ENCODE peak calls at places on chromosomes 16 and 17, in four cellular contexts. One of them, this sample, is unnamed.

GRCh38 chr17:1343554-1343953 is 56.5 kb downstream of the YWHAE start:
- DNase-seq in HepG2: no peak
- DNase-seq in H1: no peak
- DNase-seq in K562: no peak
- DNase-seq in this sample: no peak

GRCh38 chr17:81309140-81309858 is 14.2 kb upstream of the SLC38A10 start:
- DNase-seq in K562: peak; percentile 94
- DNase-seq in HepG2: peak; percentile 91
- DNase-seq in H1: peak; percentile 78
- DNase-seq in this sample: peak; percentile 64

GRCh38 chr17:2749784-2750181 is 331 bp upstream of the CCDC92B start:
- DNase-seq in H1: peak; percentile 96
- DNase-seq in HepG2: peak; percentile 43
- DNase-seq in K562: peak; percentile 84
- DNase-seq in this sample: peak; percentile 90

GRCh38 chr16:19127674-19128131 is 13.9 kb downstream of the ITPRIPL2 start:
- DNase-seq in H1: no peak
- DNase-seq in K562: no peak
- DNase-seq in HepG2: no peak
- DNase-seq in this sample: no peak

GRCh38 chr16:56195151-56195550 is 3.9 kb downstream of the GNAO1 start:
- DNase-seq in K562: no peak
- DNase-seq in H1: no peak
- DNase-seq in HepG2: no peak
- DNase-seq in this sample: no peak

GRCh38 chr17:2595200-2595599 is 1.7 kb downstream of the PAFAH1B1 start:
- DNase-seq in H1: no peak
- DNase-seq in HepG2: no peak
- DNase-seq in K562: no peak
- DNase-seq in this sample: no peak

GRCh38 chr16:82881517-82881916 is 254.7 kb downstream of the CDH13 start:
- DNase-seq in K562: no peak
- DNase-seq in HepG2: no peak
- DNase-seq in H1: no peak
- DNase-seq in this sample: no peak

GRCh38 chr16:67155305-67156145 is 4.2 kb downstream of the TRADD start:
- DNase-seq in K562: peak; percentile 81
- DNase-seq in H1: peak; percentile 91
- DNase-seq in HepG2: peak; percentile 57
- DNase-seq in this sample: peak; percentile 88

GRCh38 chr16:79334127-79334526 is 266.4 kb downstream of the MAF start:
- DNase-seq in H1: peak; percentile 82
- DNase-seq in K562: peak; percentile 79
- DNase-seq in HepG2: peak; percentile 16
- DNase-seq in this sample: peak; percentile 73

GRCh38 chr17:14739656-14740431 is 439.0 kb downstream of the HS3ST3B1 start:
- DNase-seq in H1: no peak
- DNase-seq in K562: no peak
- DNase-seq in HepG2: no peak
- DNase-seq in this sample: no peak

GRCh38 chr17:61570118-61570517 is 20.9 kb downstream of the NACA2 start:
- DNase-seq in K562: no peak
- DNase-seq in H1: no peak
- DNase-seq in HepG2: no peak
- DNase-seq in this sample: no peak

GRCh38 chr17:68182016-68182315 is 65.9 kb upstream of the AMZ2 start:
- DNase-seq in K562: no peak
- DNase-seq in HepG2: no peak
- DNase-seq in H1: no peak
- DNase-seq in this sample: no peak

GRCh38 chr16:79339863-79340262 is 260.7 kb downstream of the MAF start:
- DNase-seq in H1: no peak
- DNase-seq in HepG2: no peak
- DNase-seq in K562: no peak
- DNase-seq in this sample: no peak

GRCh38 chr16:68954871-68955635 is 111.7 kb downstream of the TANGO6 start:
- DNase-seq in K562: no peak
- DNase-seq in H1: no peak
- DNase-seq in HepG2: no peak
- DNase-seq in this sample: no peak

GRCh38 chr16:89190150-89190958 is 10.0 kb downstream of the SLC22A31 start:
- DNase-seq in K562: no peak
- DNase-seq in HepG2: no peak
- DNase-seq in H1: peak; percentile 48
- DNase-seq in this sample: no peak

DNA sequence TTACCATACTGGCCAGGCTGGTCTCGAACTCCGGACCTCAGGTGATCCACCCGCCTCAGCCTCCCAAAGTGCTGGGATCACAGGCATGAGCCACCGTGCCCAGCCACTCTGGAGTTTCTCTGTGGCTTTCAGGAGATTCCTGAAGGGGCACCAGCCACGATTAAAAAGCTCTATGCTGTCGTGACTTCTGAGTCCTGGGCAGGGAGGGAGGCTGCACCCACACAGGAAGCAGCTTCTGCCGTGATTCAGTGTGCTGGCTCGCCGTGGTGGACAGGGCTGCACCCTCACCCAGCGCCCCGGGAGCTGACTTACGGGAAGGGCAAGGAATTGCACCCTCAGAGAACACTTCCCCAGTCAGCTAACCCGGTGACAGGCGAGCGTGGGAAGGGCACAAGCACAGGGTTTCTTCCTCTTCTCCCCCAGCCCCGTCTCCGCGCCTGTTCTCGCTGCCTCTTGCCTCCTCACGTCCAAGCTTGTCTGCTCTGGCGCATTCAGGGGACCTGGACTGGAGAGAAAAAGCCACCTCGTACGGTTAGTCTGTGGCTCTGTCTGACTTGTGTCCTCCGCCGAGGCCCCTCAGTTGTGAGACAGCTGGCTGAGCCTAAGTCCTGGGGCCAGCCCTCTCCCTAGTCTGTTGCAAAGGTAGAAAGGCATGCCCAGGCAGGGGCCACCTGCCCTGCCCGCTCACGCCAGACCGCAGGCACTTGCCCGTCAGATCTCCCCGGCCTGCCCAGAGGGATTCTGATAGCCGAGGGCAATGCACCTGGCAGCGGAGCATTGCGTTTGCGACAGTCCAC is 145.0 kb downstream of the SEC14L1 start:
- DNase-seq in K562: no peak
- DNase-seq in H1: no peak
- DNase-seq in HepG2: peak; percentile 70
- DNase-seq in this sample: no peak
- TF ChIP-seq JUN in K562: no peak
- TF ChIP-seq JUN in H1: no peak
- TF ChIP-seq JUN in HepG2: no peak
- TF ChIP-seq JUN in this sample: no peak

GRCh38 chr17:48626202-48626469 is at the start of gene HOXB9:
- DNase-seq in HepG2: no peak
- DNase-seq in K562: no peak
- DNase-seq in H1: no peak
- DNase-seq in this sample: no peak
- TF ChIP-seq CTCF in HepG2: no peak
- TF ChIP-seq CTCF in K562: no peak
- TF ChIP-seq CTCF in H1: no peak
- TF ChIP-seq CTCF in this sample: no peak

DNA sequence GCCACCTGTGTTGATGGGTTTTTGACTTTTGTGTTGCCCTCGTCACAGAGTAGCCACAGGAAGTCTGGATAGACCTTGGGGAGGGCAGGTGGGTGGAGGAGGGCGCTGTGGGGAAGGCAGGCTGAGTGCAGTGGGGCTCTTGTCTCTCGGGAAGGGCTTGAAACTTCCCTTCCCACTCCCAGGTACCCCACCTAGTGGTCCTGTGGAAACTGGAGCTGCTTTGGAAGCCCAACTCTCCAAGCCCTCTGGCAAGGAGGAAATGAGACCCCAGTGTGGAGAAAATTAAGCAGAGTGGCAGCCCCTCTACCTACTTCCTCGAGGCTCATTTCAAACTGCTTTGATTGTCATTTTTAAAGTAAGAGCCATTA is 9.2 kb downstream of the CA5A start:
- DNase-seq in H1: no peak
- DNase-seq in HepG2: no peak
- DNase-seq in K562: no peak
- DNase-seq in this sample: peak; percentile 31
- TF ChIP-seq ATF2 in H1: no peak
- TF ChIP-seq ATF2 in HepG2: no peak
- TF ChIP-seq ATF2 in K562: no peak
- TF ChIP-seq ATF2 in this sample: no peak

GRCh38 chr17:82458885-82459424 is 414 bp downstream of the NARF start:
- DNase-seq in H1: no peak
- DNase-seq in K562: no peak
- DNase-seq in HepG2: no peak
- DNase-seq in this sample: peak; percentile 38
- TF ChIP-seq JUN in H1: no peak
- TF ChIP-seq JUN in K562: no peak
- TF ChIP-seq JUN in HepG2: no peak
- TF ChIP-seq JUN in this sample: no peak

DNA sequence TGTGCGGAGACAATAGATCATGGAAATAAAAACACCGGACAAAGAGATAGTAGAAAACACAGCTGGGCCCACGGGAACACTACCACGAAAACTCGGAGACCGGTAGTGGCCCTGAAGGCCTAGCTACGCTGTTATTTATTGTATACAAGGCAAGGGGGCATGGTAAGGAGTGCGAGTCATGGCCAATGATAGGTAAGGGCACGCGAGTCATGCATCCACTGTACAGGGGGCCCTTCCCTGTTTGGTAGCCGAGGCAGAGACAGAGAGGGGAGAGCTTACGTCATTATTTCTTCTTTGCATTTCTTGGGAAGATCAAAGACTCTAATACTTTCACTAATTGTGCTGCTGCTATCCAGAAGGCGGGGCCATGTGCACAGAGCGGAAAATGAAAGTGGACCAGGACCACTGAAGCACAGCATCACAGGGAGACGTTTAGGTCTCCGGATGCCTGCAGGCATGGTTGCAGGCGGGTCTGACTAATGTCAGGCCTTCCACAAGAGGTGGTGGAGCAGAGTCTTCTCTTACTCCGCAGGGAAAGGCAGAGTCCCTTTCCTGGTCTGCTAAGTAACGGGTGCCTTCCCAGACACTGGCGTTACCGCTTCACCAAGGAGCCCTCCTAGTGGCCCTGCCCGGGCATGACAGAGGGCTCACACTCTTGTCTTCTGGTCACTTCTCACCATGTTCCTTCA is 74.4 kb upstream of the ARL4D start:
- DNase-seq in K562: no peak
- DNase-seq in H1: no peak
- DNase-seq in HepG2: no peak
- DNase-seq in this sample: peak; percentile 46
- TF ChIP-seq CTCF in K562: no peak
- TF ChIP-seq CTCF in H1: peak; percentile 43
- TF ChIP-seq CTCF in HepG2: peak; percentile 56
- TF ChIP-seq CTCF in this sample: peak; percentile 28

DNA sequence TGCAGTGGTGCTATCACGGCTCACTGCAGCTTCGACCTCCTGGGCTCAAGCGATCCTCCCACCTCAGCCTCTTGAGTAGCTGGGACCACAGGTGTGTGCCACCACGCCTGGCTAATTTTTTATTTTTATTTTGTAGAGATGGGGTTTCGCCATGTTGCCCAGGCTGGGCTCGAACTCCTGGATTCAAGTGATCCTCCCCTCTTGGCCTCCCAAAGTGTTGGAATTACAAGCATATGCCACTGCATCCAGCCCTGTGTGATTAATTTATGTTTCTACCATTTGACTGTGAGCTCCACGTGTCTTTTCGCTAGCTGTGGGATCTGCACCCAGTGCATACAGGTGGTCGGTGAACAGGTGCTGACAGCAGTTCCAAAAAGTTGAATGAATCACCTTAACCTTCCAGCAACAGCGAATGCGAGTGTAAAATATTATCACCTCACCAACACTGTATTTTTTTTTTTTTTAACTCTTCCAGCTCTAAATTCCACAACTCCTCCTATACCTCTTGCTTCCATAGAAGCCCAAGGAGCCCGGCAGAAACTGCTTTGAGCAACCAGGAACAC is 481 bp upstream of the NUDT7 start:
- DNase-seq in HepG2: no peak
- DNase-seq in H1: no peak
- DNase-seq in K562: no peak
- DNase-seq in this sample: no peak
- TF ChIP-seq ATF2 in HepG2: no peak
- TF ChIP-seq ATF2 in H1: no peak
- TF ChIP-seq ATF2 in K562: no peak
- TF ChIP-seq ATF2 in this sample: no peak

DNA sequence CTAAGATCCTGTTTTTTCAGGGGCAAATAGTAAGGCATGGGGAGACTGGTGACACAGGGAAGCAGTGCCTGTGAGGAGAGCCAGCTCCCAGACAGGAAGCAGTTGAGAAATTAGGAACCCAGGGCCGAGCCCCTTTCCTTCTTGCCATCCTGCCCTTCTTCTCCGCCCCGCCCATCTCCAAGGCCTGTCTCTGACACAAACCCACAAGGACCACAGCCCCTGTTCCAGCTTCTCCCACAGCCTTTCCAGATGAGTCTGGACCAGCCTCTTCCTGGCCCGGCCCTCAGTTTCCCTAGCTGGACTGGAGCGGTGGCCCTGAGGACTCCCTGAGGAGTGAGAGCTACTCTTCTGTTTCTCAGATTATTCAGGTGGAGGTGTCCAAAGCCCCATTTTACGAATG is 9.9 kb downstream of the CCDC102A start:
- DNase-seq in K562: no peak
- DNase-seq in H1: no peak
- DNase-seq in HepG2: no peak
- DNase-seq in this sample: no peak
- TF ChIP-seq JUN in K562: no peak
- TF ChIP-seq JUN in H1: no peak
- TF ChIP-seq JUN in HepG2: no peak
- TF ChIP-seq JUN in this sample: no peak